ENCODE peak calls at places on chromosomes 11 and 22, in five cellular contexts. Q is pancreas, A is coronary artery, G is sigmoid colon, Z is OCI-LY7. D is an unnamed sample.

GRCh38 chr11:95592455-95592854 is 197.1 kb downstream of the FAM76B start:
- DNase-seq in Q (no peak), A (no peak), G (no peak), Z (no peak), D (no peak)

GRCh38 chr22:38952382-38952993 is 4.9 kb upstream of the APOBEC3A start:
- DNase-seq in Q (no peak), A (no peak), G (peak; percentile 19), Z (no peak), D (no peak)

GRCh38 chr11:62324738-62325556 is 12.3 kb upstream of the ASRGL1 start:
- DNase-seq in Q (peak; percentile 33), A (no peak), G (no peak), Z (peak; percentile 53), D (peak; percentile 20)

GRCh38 chr11:6476571-6476970 is 2.8 kb upstream of the TRIM3 start:
- DNase-seq in Q (no peak), A (no peak), G (no peak), Z (no peak), D (no peak)

GRCh38 chr11:95877288-95877687 is 46.6 kb downstream of the MTMR2 start:
- DNase-seq in Q (no peak), A (no peak), G (no peak), Z (no peak), D (no peak)

GRCh38 chr11:11406652-11407051 is 53.6 kb upstream of the CSNK2A3 start:
- DNase-seq in Q (no peak), A (no peak), G (no peak), Z (no peak), D (no peak)

GRCh38 chr11:57647960-57648776 is 1.5 kb downstream of the YPEL4 start:
- DNase-seq in Q (no peak), A (no peak), G (no peak), Z (no peak), D (no peak)

GRCh38 chr11:95230054-95231034 is 658 bp downstream of the SESN3 start:
- DNase-seq in Q (peak; percentile 46), A (peak; percentile 72), G (peak; percentile 64), Z (peak; percentile 48), D (peak; percentile 24)

GRCh38 chr11:24734742-24735141 is 237.9 kb downstream of the LUZP2 start:
- DNase-seq in Q (no peak), A (no peak), G (no peak), Z (no peak), D (no peak)

GRCh38 chr11:120807414-120808150 is 216.3 kb upstream of the TBCEL start:
- DNase-seq in Q (no peak), A (no peak), G (no peak), Z (no peak), D (no peak)

GRCh38 chr11:57622263-57622662 is 24.8 kb downstream of the SERPING1 start:
- DNase-seq in Q (no peak), A (no peak), G (no peak), Z (no peak), D (no peak)

GRCh38 chr22:20531154-20531403 is 23.7 kb downstream of the MED15 start:
- DNase-seq in Q (no peak), A (no peak), G (no peak), Z (no peak), D (no peak)

GRCh38 chr22:28608546-28608945 is 71.1 kb downstream of the TTC28 start:
- DNase-seq in Q (no peak), A (no peak), G (no peak), Z (no peak), D (no peak)

GRCh38 chr11:77590194-77590591 is 440 bp downstream of the AQP11 start:
- DNase-seq in Q (peak; percentile 63), A (peak; percentile 77), G (peak; percentile 73), Z (no peak), D (peak; percentile 57)

GRCh38 chr22:37690901-37691504 is 4.9 kb downstream of the NOL12 start:
- DNase-seq in Q (peak; percentile 24), A (no peak), G (no peak), Z (no peak), D (no peak)

GRCh38 chr11:26332572-26332915 is 614 bp downstream of the ANO3 start:
- DNase-seq in Q (no peak), A (no peak), G (no peak), Z (no peak), D (no peak)

GRCh38 chr11:2428322-2428795 is 16.0 kb downstream of the TRPM5 start:
- DNase-seq in Q (peak; percentile 85), A (no peak), G (no peak), Z (peak; percentile 73), D (peak; percentile 88)

GRCh38 chr11:13210424-13210823 is 67.2 kb upstream of the BMAL1 start:
- DNase-seq in Q (peak; percentile 37), A (no peak), G (peak; percentile 74), Z (no peak), D (peak; percentile 67)

GRCh38 chr11:34366522-34366921 is 8.7 kb upstream of the ABTB2 start:
- DNase-seq in Q (no peak), A (no peak), G (no peak), Z (no peak), D (peak; percentile 35)

GRCh38 chr11:18468962-18469361 is 13.3 kb downstream of the LDHAL6A start:
- DNase-seq in Q (no peak), A (no peak), G (no peak), Z (no peak), D (no peak)

GRCh38 chr11:68010058-68011041 is at the start of gene ALDH3B1:
- DNase-seq in Q (peak; percentile 92), A (peak; percentile 99), G (peak; percentile 96), Z (peak; percentile 49), D (peak; percentile 92)

GRCh38 chr11:70861534-70861933 is 390.8 kb downstream of the SHANK2 start:
- DNase-seq in Q (no peak), A (no peak), G (no peak), Z (no peak), D (no peak)

GRCh38 chr11:3143136-3143880 is 21.8 kb downstream of the OSBPL5 start:
- DNase-seq in Q (no peak), A (no peak), G (no peak), Z (no peak), D (no peak)

GRCh38 chr11:2185324-2186085 is 13.9 kb upstream of the TH start:
- DNase-seq in Q (no peak), A (no peak), G (no peak), Z (no peak), D (no peak)

GRCh38 chr22:39493759-39494158 is 8.3 kb upstream of the MIEF1 start:
- DNase-seq in Q (no peak), A (no peak), G (no peak), Z (no peak), D (no peak)

GRCh38 chr11:47569646-47570045 is 4.2 kb downstream of the PTPMT1 start:
- DNase-seq in Q (no peak), A (no peak), G (no peak), Z (no peak), D (no peak)

GRCh38 chr11:44607324-44607962 is 42.0 kb downstream of the CD82 start:
- DNase-seq in Q (no peak), A (no peak), G (no peak), Z (no peak), D (no peak)

GRCh38 chr11:8283510-8284272 is 20.0 kb upstream of the LMO1 start:
- DNase-seq in Q (no peak), A (peak; percentile 56), G (peak; percentile 54), Z (no peak), D (no peak)

GRCh38 chr22:48338793-48339705 is 1488.6 kb downstream of the BRD1 start:
- DNase-seq in Q (no peak), A (no peak), G (peak; percentile 28), Z (no peak), D (no peak)

GRCh38 chr11:113261709-113262475 is 52.5 kb upstream of the TTC12 start:
- DNase-seq in Q (no peak), A (no peak), G (no peak), Z (no peak), D (no peak)

GRCh38 chr11:17673951-17674350 is 45.4 kb upstream of the MYOD1 start:
- DNase-seq in Q (no peak), A (no peak), G (no peak), Z (no peak), D (no peak)

GRCh38 chr22:38467904-38468760 is at the start of gene KDELR3:
- DNase-seq in Q (peak; percentile 76), A (no peak), G (peak; percentile 80), Z (no peak), D (peak; percentile 80)

GRCh38 chr22:39309881-39310714 is 9.3 kb downstream of the RPL3 start:
- DNase-seq in Q (no peak), A (no peak), G (no peak), Z (peak; percentile 40), D (no peak)

GRCh38 chr11:123742334-123742733 is 874 bp upstream of the ZNF202 start:
- DNase-seq in Q (no peak), A (no peak), G (no peak), Z (no peak), D (no peak)

GRCh38 chr11:112017538-112017937 is 7.7 kb upstream of the DLAT start:
- DNase-seq in Q (no peak), A (no peak), G (no peak), Z (no peak), D (no peak)

GRCh38 chr22:35426801-35427140 is 26.8 kb downstream of the MCM5 start:
- DNase-seq in Q (no peak), A (no peak), G (no peak), Z (no peak), D (no peak)
- H3K27ac ChIP-seq in Q (no peak overlapping the region), A (no peak overlapping the region), G (no peak overlapping the region), Z (no peak overlapping the region), D (no peak overlapping the region)

GRCh38 chr11:58654079-58654907 is 31.8 kb downstream of the CNTF start:
- DNase-seq in Q (peak; percentile 88), A (peak; percentile 76), G (peak; percentile 76), Z (peak; percentile 81), D (peak; percentile 81)
- TF ChIP-seq CTCF in Q (peak; percentile 85), A (peak; percentile 76), G (peak; percentile 16), Z (peak; percentile 96), D (peak; percentile 86)

DNA sequence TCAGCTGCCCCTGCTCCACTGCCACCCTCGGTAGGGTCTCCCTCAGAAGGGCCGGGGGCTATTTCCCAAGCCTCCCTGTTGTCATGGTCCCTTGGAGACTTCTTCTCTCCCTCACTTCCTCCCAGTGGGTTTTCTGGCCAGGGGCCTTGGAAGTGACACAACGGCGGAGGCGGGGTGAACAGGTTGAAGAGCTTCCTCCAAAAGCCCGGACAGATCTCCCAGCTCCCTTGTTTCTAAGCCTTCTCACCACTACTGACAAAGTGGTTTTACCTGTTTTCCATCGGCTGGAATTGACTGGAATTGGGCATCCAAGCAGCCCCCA is 14.5 kb downstream of the MYH9 start:
- DNase-seq in Q (no peak), A (no peak), G (no peak), Z (no peak), D (no peak)
- H3K4me3 ChIP-seq in Q (no peak overlapping the region), A (peak overlapping the region; percentile 47), G (peak overlapping the region; percentile 22), Z (no peak overlapping the region), D (no peak overlapping the region)

DNA sequence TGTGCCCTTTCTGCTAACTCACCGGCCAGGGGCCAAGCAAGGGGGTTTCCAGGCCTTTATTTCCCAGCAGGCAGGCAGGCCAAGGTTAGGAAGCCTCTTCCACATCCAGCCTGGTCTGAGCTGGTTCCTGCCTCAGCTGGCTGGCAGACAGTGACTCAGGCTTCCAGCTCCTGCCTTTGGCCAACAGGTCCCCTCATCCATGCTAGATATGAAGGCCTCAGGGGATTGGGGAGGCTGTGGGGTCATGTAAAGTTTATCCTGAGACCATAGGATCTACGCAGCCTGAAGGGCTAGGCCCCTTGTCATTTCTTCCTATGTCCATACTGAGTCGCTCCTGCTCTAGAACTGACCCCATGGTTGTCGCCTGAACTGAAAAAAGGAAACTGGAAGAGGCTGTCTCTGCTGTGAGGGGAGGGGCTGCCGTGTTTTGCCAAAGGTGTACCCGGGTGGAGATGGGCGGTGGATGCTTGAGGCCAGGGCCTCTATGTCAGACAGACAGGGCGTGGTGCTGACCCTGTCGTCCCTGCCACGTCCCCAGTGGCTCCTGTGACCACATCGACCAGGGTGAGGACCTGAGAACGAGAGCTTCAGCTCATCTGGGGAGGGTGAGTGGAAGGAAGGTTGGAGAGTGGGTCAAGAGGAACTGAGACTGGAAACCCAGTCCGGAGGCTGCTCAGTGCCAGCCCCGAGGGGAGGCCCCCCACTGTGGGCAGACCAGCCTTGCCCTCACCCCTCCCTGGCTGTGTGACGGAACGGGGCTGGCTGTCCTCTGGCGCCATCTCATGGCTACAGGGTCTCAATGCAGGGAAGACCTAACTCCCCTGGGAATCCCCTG is 17.0 kb downstream of the P2RY6 start:
- DNase-seq in Q (peak; percentile 67), A (peak; percentile 88), G (peak; percentile 85), Z (peak; percentile 80), D (peak; percentile 77)
- H3K27ac ChIP-seq in Q (peak overlapping the region; percentile 32), A (peak overlapping the region; percentile 75), G (peak overlapping the region; percentile 49), Z (no peak overlapping the region), D (peak overlapping the region; percentile 37)